ENCODE peak calls at places on chromosomes 3 and 15, in four cellular contexts. One of them, this sample, is unnamed.
A peak's percentile ranks its signal among the peaks of the same experiment; 100 is the strongest.

GRCh38 chr3:178971614-178972013 is 100.0 kb downstream of the ZMAT3 start:
- DNase-seq in GM12878: no peak
- DNase-seq in HepG2: no peak
- DNase-seq in K562: no peak
- DNase-seq in this sample: no peak

GRCh38 chr3:129633751-129634481 is 27.4 kb upstream of the PLXND1 start:
- DNase-seq in K562: no peak
- DNase-seq in GM12878: no peak
- DNase-seq in HepG2: no peak
- DNase-seq in this sample: no peak

GRCh38 chr3:192060160-192060783 is 599.3 kb downstream of the PYDC2 start:
- DNase-seq in HepG2: no peak
- DNase-seq in GM12878: no peak
- DNase-seq in K562: no peak
- DNase-seq in this sample: no peak

GRCh38 chr3:127730171-127730570 is 57.4 kb downstream of the ABTB1 start:
- DNase-seq in GM12878: no peak
- DNase-seq in K562: no peak
- DNase-seq in HepG2: no peak
- DNase-seq in this sample: no peak

GRCh38 chr3:89043406-89043947 is 63.9 kb upstream of the EPHA3 start:
- DNase-seq in GM12878: no peak
- DNase-seq in K562: no peak
- DNase-seq in HepG2: no peak
- DNase-seq in this sample: no peak

GRCh38 chr15:81071130-81071529 is 62.9 kb upstream of the CFAP161 start:
- DNase-seq in GM12878: no peak
- DNase-seq in HepG2: no peak
- DNase-seq in K562: no peak
- DNase-seq in this sample: no peak

GRCh38 chr15:40471105-40471777 is 457 bp downstream of the CHST14 start:
- DNase-seq in GM12878: no peak
- DNase-seq in K562: peak; percentile 94
- DNase-seq in HepG2: no peak
- DNase-seq in this sample: no peak

GRCh38 chr3:113096158-113096893 is 105.5 kb downstream of the GTPBP8 start:
- DNase-seq in GM12878: no peak
- DNase-seq in K562: no peak
- DNase-seq in HepG2: no peak
- DNase-seq in this sample: no peak

GRCh38 chr15:39925112-39925830 is 5.2 kb upstream of the GPR176 start:
- DNase-seq in HepG2: no peak
- DNase-seq in GM12878: no peak
- DNase-seq in K562: no peak
- DNase-seq in this sample: no peak

GRCh38 chr15:85671156-85671555 is 123.6 kb downstream of the KLHL25 start:
- DNase-seq in GM12878: no peak
- DNase-seq in HepG2: no peak
- DNase-seq in K562: no peak
- DNase-seq in this sample: no peak

GRCh38 chr15:48858401-48858800 is 19.5 kb upstream of the EID1 start:
- DNase-seq in K562: peak; percentile 31
- DNase-seq in GM12878: no peak
- DNase-seq in HepG2: no peak
- DNase-seq in this sample: no peak

GRCh38 chr15:58390118-58390517 is 41.7 kb upstream of the LIPC start:
- DNase-seq in HepG2: no peak
- DNase-seq in K562: no peak
- DNase-seq in GM12878: no peak
- DNase-seq in this sample: no peak

GRCh38 chr3:177358085-177358967 is 161.0 kb upstream of the TBL1XR1 start:
- DNase-seq in HepG2: peak; percentile 97
- DNase-seq in GM12878: peak; percentile 83
- DNase-seq in K562: peak; percentile 66
- DNase-seq in this sample: peak; percentile 29

GRCh38 chr15:77418341-77419049 is 1.4 kb downstream of the PEAK1 start:
- DNase-seq in K562: no peak
- DNase-seq in HepG2: no peak
- DNase-seq in GM12878: no peak
- DNase-seq in this sample: no peak

GRCh38 chr15:77417642-77418041 is 2.3 kb downstream of the PEAK1 start:
- DNase-seq in K562: no peak
- DNase-seq in GM12878: no peak
- DNase-seq in HepG2: no peak
- DNase-seq in this sample: no peak

GRCh38 chr15:77415450-77416448 is 4.2 kb downstream of the PEAK1 start:
- DNase-seq in K562: no peak
- DNase-seq in HepG2: no peak
- DNase-seq in GM12878: no peak
- DNase-seq in this sample: no peak

GRCh38 chr15:77414781-77415442 is 5.0 kb downstream of the PEAK1 start:
- DNase-seq in K562: no peak
- DNase-seq in HepG2: no peak
- DNase-seq in GM12878: no peak
- DNase-seq in this sample: no peak

GRCh38 chr15:77416954-77417353 is 3.0 kb downstream of the PEAK1 start:
- DNase-seq in HepG2: no peak
- DNase-seq in GM12878: no peak
- DNase-seq in K562: no peak
- DNase-seq in this sample: no peak
- TF ChIP-seq SP1 in HepG2: no peak
- TF ChIP-seq SP1 in GM12878: no peak
- TF ChIP-seq SP1 in K562: no peak
- TF ChIP-seq SP1 in this sample: no peak

GRCh38 chr3:77147836-77148578 is 108.1 kb downstream of the ROBO2 start:
- DNase-seq in HepG2: no peak
- DNase-seq in K562: no peak
- DNase-seq in GM12878: no peak
- DNase-seq in this sample: peak; percentile 17

GRCh38 chr3:77149382-77149781 is 109.5 kb downstream of the ROBO2 start:
- DNase-seq in K562: no peak
- DNase-seq in HepG2: no peak
- DNase-seq in GM12878: no peak
- DNase-seq in this sample: no peak

GRCh38 chr3:77150028-77150427 is 110.1 kb downstream of the ROBO2 start:
- DNase-seq in GM12878: no peak
- DNase-seq in K562: no peak
- DNase-seq in HepG2: no peak
- DNase-seq in this sample: no peak

GRCh38 chr3:77150759-77151158 is 110.9 kb downstream of the ROBO2 start:
- DNase-seq in K562: no peak
- DNase-seq in GM12878: no peak
- DNase-seq in HepG2: no peak
- DNase-seq in this sample: no peak
- TF ChIP-seq FOXK2 in K562: no peak
- TF ChIP-seq FOXK2 in GM12878: no peak
- TF ChIP-seq FOXK2 in HepG2: no peak
- TF ChIP-seq FOXK2 in this sample: no peak

DNA sequence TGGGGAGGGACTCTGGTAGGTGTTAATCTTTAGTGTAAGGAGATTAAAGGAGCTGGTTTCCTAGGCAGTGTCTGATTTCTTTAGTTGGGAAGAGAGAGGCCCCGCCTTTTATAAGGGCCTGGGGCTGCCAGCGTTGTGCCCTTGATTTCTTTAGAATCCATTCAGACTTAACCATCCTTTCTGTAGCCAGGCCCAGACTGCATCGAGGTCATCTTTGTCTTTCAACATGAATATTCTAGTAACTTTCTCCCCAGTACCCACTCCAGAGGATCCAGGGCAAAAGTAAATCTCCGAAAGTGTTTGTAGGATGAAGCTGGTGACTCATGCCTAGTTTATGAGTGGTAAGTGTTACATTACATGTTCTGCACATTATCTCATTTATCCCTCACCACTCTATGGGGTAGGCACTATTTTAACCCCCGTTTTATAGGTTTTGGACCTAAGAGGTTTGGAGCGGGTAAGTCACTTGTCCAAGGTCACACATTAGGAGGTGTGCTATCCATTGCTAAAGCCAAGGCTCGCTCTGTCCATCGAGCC is 11.8 kb upstream of the USP3 start:
- DNase-seq in HepG2: no peak
- DNase-seq in GM12878: no peak
- DNase-seq in K562: no peak
- DNase-seq in this sample: no peak
- TF ChIP-seq SP1 in HepG2: no peak
- TF ChIP-seq SP1 in GM12878: no peak
- TF ChIP-seq SP1 in K562: no peak
- TF ChIP-seq SP1 in this sample: no peak

GRCh38 chr15:98729446-98730042 is 81.2 kb downstream of the IGF1R start:
- DNase-seq in HepG2: no peak
- DNase-seq in K562: no peak
- DNase-seq in GM12878: no peak
- DNase-seq in this sample: no peak

GRCh38 chr15:98728811-98729160 is 80.4 kb downstream of the IGF1R start:
- DNase-seq in K562: no peak
- DNase-seq in HepG2: no peak
- DNase-seq in GM12878: no peak
- DNase-seq in this sample: no peak

GRCh38 chr15:98728107-98728810 is 79.9 kb downstream of the IGF1R start:
- DNase-seq in GM12878: no peak
- DNase-seq in HepG2: no peak
- DNase-seq in K562: no peak
- DNase-seq in this sample: no peak

GRCh38 chr15:98725874-98726273 is 77.5 kb downstream of the IGF1R start:
- DNase-seq in GM12878: no peak
- DNase-seq in HepG2: no peak
- DNase-seq in K562: no peak
- DNase-seq in this sample: no peak

GRCh38 chr15:98727115-98728040 is 79.0 kb downstream of the IGF1R start:
- DNase-seq in HepG2: peak; percentile 89
- DNase-seq in K562: no peak
- DNase-seq in GM12878: no peak
- DNase-seq in this sample: peak; percentile 72
- TF ChIP-seq FOXK2 in HepG2: no peak
- TF ChIP-seq FOXK2 in K562: no peak
- TF ChIP-seq FOXK2 in GM12878: no peak
- TF ChIP-seq FOXK2 in this sample: no peak

GRCh38 chr3:68402519-68402918 is 529.8 kb downstream of the TAFA4 start:
- DNase-seq in K562: no peak
- DNase-seq in GM12878: no peak
- DNase-seq in HepG2: no peak
- DNase-seq in this sample: no peak
- TF ChIP-seq SP1 in K562: no peak
- TF ChIP-seq SP1 in GM12878: no peak
- TF ChIP-seq SP1 in HepG2: no peak
- TF ChIP-seq SP1 in this sample: no peak

DNA sequence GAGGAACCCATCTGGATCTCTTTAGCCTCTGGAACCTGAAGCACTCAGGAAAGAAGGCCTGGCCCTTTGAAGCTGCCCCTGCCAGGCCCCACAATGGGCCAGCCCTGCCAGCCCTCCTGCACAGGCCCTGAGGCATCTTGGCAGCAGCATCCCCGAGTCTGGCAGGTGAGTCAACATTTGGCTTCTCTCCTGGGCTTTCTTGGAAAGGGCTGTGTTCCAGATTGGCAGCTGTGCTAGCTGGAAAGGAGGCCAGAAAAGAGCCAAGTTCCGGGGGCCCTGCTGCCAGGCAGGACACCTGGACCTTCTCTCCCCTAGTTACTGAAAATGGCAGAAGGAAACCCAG is 187.2 kb downstream of the SHQ1 start:
- DNase-seq in GM12878: no peak
- DNase-seq in K562: no peak
- DNase-seq in HepG2: no peak
- DNase-seq in this sample: no peak
- TF ChIP-seq FOXK2 in GM12878: no peak
- TF ChIP-seq FOXK2 in K562: no peak
- TF ChIP-seq FOXK2 in HepG2: no peak
- TF ChIP-seq FOXK2 in this sample: no peak

GRCh38 chr3:161403251-161403650 is 31.9 kb upstream of the SPTSSB start:
- DNase-seq in HepG2: no peak
- DNase-seq in GM12878: no peak
- DNase-seq in K562: no peak
- DNase-seq in this sample: no peak
- TF ChIP-seq SP1 in HepG2: no peak
- TF ChIP-seq SP1 in GM12878: no peak
- TF ChIP-seq SP1 in K562: no peak
- TF ChIP-seq SP1 in this sample: no peak

DNA sequence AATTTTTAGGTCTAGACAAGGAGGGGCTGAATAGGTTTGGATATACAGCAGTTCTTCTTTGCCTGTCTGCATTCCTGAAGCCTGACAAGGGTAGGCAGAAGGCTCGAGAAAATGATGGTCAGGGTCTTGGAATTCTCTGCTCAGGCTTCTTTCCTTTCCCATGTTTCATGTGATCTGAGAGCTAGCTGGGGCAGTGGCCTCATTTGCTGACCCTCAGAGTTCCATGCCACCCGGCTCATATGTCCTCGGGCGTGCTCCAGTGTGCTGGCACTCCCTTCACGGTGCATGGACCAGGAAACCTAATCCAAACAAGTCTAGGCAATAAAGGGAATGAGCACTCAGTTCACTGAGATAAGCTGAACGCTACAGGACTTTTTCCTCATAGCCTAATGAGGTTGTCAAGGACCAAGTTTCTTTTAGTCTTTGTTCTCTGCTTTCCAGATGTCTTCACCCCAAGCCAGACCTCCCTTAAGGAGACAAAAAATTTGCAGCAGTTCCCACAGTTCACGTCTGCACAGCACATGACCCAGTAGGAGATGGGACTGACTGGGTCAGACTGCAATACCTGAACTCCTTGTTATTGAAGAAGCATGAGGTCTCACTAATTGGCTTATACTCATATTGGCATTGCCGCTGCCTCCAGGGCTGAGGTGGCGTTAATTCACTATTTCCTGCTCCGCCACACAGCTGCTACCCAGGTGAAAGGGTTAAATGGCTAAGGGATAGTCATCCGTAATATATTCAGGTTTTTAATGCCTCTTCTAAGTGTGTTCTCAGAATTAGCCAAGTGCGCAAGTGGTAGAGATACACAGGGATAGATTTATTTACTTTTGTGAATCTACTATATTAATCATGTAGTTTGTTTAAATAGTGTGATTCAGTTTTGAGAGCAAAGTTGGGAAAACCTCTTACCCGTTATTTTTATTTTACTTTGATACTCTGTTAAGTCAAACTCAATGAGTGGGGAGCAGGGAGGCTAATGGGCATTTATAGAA is 15.3 kb upstream of the RTP4 start:
- DNase-seq in HepG2: no peak
- DNase-seq in K562: no peak
- DNase-seq in GM12878: no peak
- DNase-seq in this sample: peak; percentile 5
- TF ChIP-seq FOXK2 in HepG2: no peak
- TF ChIP-seq FOXK2 in K562: no peak
- TF ChIP-seq FOXK2 in GM12878: no peak
- TF ChIP-seq FOXK2 in this sample: no peak